ENCODE peak calls at places on chromosome 21, in six cellular contexts. M is MM.1S, Y is pancreas, S is fibroblast of lung, Z is ascending aorta, T is WERI-Rb-1. W is an unnamed sample.
A peak's percentile ranks its signal among the peaks of the same experiment; 100 is the strongest.

GRCh38 chr21:10521091-10521598 is at the start of gene TPTE:
- DNase-seq in M (no peak), Y (peak; percentile 36), S (no peak), Z (no peak), T (no peak), W (no peak)

GRCh38 chr21:28832013-28832714 is 160.5 kb downstream of the LTN1 start:
- DNase-seq in M (peak; percentile 30), Y (no peak), S (peak; percentile 32), Z (no peak), T (no peak), W (no peak)

GRCh38 chr21:20424943-20425342 is 573.3 kb upstream of the NCAM2 start:
- DNase-seq in M (no peak), Y (no peak), S (no peak), Z (no peak), T (peak; percentile 6), W (no peak)

GRCh38 chr21:20110368-20110767 is 887.8 kb upstream of the NCAM2 start:
- DNase-seq in M (no peak), Y (no peak), S (no peak), Z (no peak), T (no peak), W (no peak)

GRCh38 chr21:35202431-35202830 is 153.3 kb upstream of the RUNX1 start:
- DNase-seq in M (no peak), Y (no peak), S (peak; percentile 65), Z (no peak), T (no peak), W (no peak)

GRCh38 chr21:31143021-31143420 is 104.7 kb upstream of the KRTAP19-8 start:
- DNase-seq in M (no peak), Y (no peak), S (peak; percentile 18), Z (no peak), T (no peak), W (no peak)

GRCh38 chr21:17461014-17461413 is 51.8 kb upstream of the CXADR start:
- DNase-seq in M (no peak), Y (peak; percentile 37), S (peak; percentile 94), Z (no peak), T (no peak), W (no peak)

GRCh38 chr21:29499734-29500343 is 201.1 kb downstream of the BACH1 start:
- DNase-seq in M (no peak), Y (no peak), S (peak; percentile 13), Z (no peak), T (peak; percentile 80), W (peak; percentile 38)

GRCh38 chr21:21045538-21045937 is 47.3 kb downstream of the NCAM2 start:
- DNase-seq in M (no peak), Y (no peak), S (peak; percentile 23), Z (no peak), T (no peak), W (no peak)

DNA sequence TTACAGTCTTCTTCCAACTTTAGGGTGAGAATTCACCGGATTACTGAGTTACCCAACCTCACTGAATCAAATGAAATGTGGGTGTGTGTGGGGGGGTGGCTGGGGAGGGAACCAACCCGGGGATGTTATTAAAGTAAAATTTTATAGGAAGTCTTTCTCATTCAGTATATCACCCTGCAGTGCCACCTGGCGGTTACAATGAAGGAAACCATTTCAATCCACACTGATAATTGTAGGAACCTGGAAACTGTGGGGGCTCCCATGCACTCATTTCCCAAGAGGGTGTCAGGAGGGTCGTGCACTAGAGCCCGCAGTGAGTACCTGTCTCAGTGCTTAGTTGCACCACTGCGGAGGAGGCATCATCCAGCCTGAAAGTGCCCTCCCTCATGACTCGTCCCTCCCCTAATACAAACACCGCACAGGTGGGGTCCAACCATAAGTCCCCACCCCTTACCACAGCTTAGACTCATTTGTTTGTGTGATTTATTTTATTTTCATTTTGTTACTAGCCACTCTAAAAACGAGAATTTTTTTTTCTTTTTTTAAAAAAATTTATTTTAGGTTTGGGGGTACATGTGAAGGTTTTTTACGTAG is 29.1 kb upstream of the IGSF5 start:
- DNase-seq in M (peak; percentile 64), Y (peak; percentile 38), S (peak; percentile 21), Z (peak; percentile 69), T (peak; percentile 65), W (peak; percentile 51)
- TF ChIP-seq CTCF in M (peak; percentile 84), Y (peak; percentile 69), S (peak; percentile 66), Z (peak; percentile 28), T (peak; percentile 56), W (peak; percentile 52)

GRCh38 chr21:44891631-44892031 is 18.1 kb upstream of the PTTG1IP start:
- DNase-seq in M (no peak), Y (no peak), S (no peak), Z (no peak), T (no peak), W (no peak)
- H3K36me3 ChIP-seq in M (no peaks in the 10 kb centered on the region), Y (no peaks in the 10 kb centered on the region), S (no peaks in the 10 kb centered on the region), Z (no peaks in the 10 kb centered on the region), T (no peaks in the 10 kb centered on the region), W (no peaks in the 10 kb centered on the region)

GRCh38 chr21:36246080-36246631 is 73.8 kb upstream of the MORC3 start:
- DNase-seq in M (no peak), Y (peak; percentile 34), S (peak; percentile 59), Z (no peak), T (no peak), W (peak; percentile 52)
- H3K4me3 ChIP-seq in M (no peak overlapping the region), Y (no peak overlapping the region), S (no peak overlapping the region), Z (no peak overlapping the region), T (no peak overlapping the region), W (no peak overlapping the region)

GRCh38 chr21:42565886-42566523 is 52.4 kb downstream of the SLC37A1 start:
- DNase-seq in M (no peak), Y (no peak), S (no peak), Z (peak; percentile 37), T (peak; percentile 7), W (peak; percentile 1)
- TF ChIP-seq CTCF in M (no peak), Y (no peak), S (no peak), Z (no peak), T (no peak), W (no peak)

DNA sequence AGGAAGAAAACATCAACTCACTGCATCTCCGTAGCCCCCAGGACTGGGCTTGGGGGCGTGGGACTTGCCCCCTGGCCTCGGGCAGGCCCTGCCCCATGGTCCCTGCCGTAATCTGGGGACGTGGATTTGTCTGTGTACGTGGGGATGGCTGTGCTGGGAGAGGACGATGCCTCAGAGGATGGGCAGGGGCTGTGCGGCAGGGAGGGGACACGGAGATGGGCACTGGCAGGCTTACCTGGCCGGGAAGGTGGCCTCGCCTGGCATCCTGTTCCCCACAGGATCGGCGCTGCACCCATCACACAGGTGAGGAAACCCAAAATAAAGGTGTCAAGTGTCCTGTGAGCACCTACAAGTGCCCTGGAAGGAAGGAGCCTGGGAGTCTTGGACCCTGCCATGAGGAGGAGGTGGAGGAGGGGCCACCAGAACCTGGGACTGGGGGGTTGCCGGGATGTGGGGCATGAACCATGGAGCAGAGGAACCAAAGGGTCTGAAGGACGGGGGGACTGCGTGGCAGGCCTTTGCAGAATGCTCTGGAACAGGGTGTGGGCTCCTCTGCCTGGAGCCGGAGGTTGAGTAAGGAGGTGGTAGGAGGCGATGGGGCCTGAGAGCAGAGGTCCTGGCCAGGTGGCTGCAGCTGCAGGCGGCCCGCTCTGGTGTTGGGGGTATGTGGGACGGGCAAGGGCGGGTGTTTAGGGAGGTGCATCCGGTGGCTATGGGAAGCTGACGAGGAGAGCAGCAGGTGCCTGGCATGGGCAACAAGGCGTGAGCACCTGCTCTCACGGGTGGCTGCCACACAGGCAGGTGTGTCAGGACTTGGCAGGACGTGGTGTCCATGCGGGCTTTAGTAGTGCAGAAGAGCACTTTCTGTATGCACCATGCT is 27.8 kb upstream of the LRRC3 start:
- DNase-seq in M (no peak), Y (no peak), S (no peak), Z (peak; percentile 50), T (no peak), W (no peak)
- H3K36me3 ChIP-seq in M (no peaks in the 10 kb centered on the region), Y (no peaks in the 10 kb centered on the region), S (no peaks in the 10 kb centered on the region), Z (no peaks in the 10 kb centered on the region), T (no peaks in the 10 kb centered on the region), W (no peaks in the 10 kb centered on the region)

GRCh38 chr21:41662161-41662560 is 104.7 kb downstream of the RIPK4 start:
- DNase-seq in M (no peak), Y (no peak), S (no peak), Z (no peak), T (no peak), W (peak; percentile 7)

GRCh38 chr21:41662761-41663160 is 104.1 kb downstream of the RIPK4 start:
- DNase-seq in M (no peak), Y (no peak), S (no peak), Z (no peak), T (no peak), W (no peak)

GRCh38 chr21:41665766-41666595 is 100.9 kb downstream of the RIPK4 start:
- DNase-seq in M (no peak), Y (no peak), S (no peak), Z (no peak), T (no peak), W (no peak)

GRCh38 chr21:41664881-41665765 is 101.7 kb downstream of the RIPK4 start:
- DNase-seq in M (no peak), Y (no peak), S (peak; percentile 68), Z (peak; percentile 81), T (peak; percentile 56), W (peak; percentile 26)

GRCh38 chr21:41663805-41664788 is 102.8 kb downstream of the RIPK4 start:
- DNase-seq in M (no peak), Y (no peak), S (peak; percentile 27), Z (no peak), T (no peak), W (peak; percentile 80)
- H3K4me3 ChIP-seq in M (no peak overlapping the region), Y (no peak overlapping the region), S (no peak overlapping the region), Z (no peak overlapping the region), T (no peak overlapping the region), W (no peak overlapping the region)

DNA sequence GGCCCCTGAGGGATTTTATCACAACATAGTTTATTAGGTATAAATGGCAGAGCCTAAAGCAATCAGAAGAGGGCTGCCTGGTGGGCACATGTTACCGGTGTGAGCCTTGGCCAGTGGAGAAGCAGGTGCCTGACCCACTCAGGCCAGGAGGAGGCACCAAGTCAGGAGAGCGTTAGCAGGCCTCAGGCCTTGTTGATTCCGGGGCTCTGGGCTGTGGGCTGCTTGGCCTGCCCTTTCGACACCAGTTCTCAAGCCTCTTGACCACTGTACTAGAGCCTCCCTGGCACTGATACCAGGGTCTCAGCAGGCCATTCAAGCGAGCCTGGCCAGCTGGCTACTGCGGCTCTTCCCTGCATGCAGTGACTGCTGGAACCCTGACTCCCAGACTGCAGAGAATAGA is 20.8 kb downstream of the CLDN14 start:
- DNase-seq in M (no peak), Y (no peak), S (no peak), Z (no peak), T (no peak), W (no peak)
- TF ChIP-seq CTCF in M (no peak), Y (no peak), S (no peak), Z (no peak), T (no peak), W (no peak)

DNA sequence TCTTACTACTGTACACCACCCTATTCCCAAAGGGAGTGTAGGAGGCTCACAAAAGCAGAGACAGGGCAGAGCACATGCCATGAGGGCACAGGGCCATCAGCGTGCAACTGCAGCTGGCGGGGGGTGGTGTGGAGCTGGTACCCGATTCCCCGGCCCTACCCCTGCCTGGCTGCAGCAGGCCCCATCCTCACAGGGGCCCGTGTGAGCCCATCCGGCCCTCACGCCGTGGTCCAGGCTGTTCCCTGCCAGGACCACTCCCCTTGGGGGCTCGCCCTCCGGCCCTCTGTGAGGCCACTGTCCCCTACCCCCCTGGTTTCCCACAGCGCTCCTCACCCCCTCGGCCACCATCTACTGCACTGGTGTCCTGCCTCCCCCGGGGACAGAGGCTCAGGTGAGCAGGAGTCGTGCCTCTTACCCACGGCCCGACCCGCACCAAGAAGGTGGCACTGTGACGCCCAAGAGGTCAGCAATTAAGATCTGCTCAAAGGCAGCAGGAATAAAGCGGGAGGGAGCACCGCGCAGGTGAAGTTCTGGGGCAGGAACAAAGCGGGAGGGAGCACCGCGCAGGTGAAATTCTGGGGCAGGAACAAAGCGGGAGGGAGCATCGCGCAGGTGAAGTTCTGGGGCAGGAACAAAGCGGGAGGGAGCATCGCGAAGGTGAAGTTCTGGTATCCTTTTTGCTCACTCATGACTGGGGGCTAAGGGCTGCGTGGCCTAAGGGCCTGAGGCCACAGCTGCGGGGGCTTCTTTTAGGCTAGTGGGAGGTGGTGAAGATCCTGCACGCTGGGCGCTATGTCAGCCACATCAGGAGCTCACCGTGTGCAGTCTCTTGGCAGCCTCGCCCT is 3.9 kb downstream of the POFUT2 start:
- DNase-seq in M (no peak), Y (no peak), S (no peak), Z (peak; percentile 57), T (peak; percentile 6), W (no peak)
- H3K36me3 ChIP-seq in M (peaks cover 8% of the 10 kb centered on the region), Y (no peaks in the 10 kb centered on the region), S (peaks cover 41% of the 10 kb centered on the region), Z (peaks cover 64% of the 10 kb centered on the region), T (peaks cover 51% of the 10 kb centered on the region), W (no peaks in the 10 kb centered on the region)

W was measured in Caco-2.